ENCODE peak calls at places on chromosomes 12 and 14, in eight cellular contexts. B is T follicular helper cell; P is Calu3; X is stimulated activated CD4-positive, alpha-beta T cell treated with anti-CD3 and anti-CD28 coated beads, TNF-alpha, amount 100 ng/mL, for 48 hours; Z is EL; D is sigmoid colon; Q is mesendoderm; T is NCI-H146. E is an unnamed sample.

GRCh38 chr14:24367506-24368214 is at the start of gene NFATC4:
- DNase-seq in B (no peak), P (peak; percentile 37), X (no peak), Z (peak; percentile 97), D (peak; percentile 95), Q (peak; percentile 98), T (peak; percentile 67), E (peak; percentile 98)

GRCh38 chr14:68576031-68576430 is 216.8 kb downstream of the ZFP36L1 start:
- DNase-seq in B (no peak), P (no peak), X (no peak), Z (peak; percentile 70), D (no peak), Q (no peak), T (no peak), E (no peak)

GRCh38 chr12:96136720-96137378 is 57.3 kb upstream of the ELK3 start:
- DNase-seq in B (no peak), P (no peak), X (no peak), Z (peak; percentile 31), D (no peak), Q (no peak), T (no peak), E (no peak)

GRCh38 chr12:113242560-113242959 is 21.3 kb downstream of the TPCN1 start:
- DNase-seq in B (no peak), P (no peak), X (no peak), Z (peak; percentile 47), D (no peak), Q (no peak), T (no peak), E (no peak)

GRCh38 chr14:103330536-103330935 is 3.5 kb upstream of the EIF5 start:
- DNase-seq in B (no peak), P (no peak), X (no peak), Z (no peak), D (no peak), Q (no peak), T (no peak), E (no peak)

GRCh38 chr12:100371146-100371545 is 14.3 kb downstream of the SLC17A8 start:
- DNase-seq in B (no peak), P (no peak), X (no peak), Z (no peak), D (no peak), Q (peak; percentile 43), T (no peak), E (peak; percentile 21)

GRCh38 chr14:33782923-33783322 is 168.0 kb downstream of the EGLN3 start:
- DNase-seq in B (no peak), P (no peak), X (no peak), Z (no peak), D (no peak), Q (no peak), T (no peak), E (no peak)

GRCh38 chr12:123396954-123397353 is 13.0 kb downstream of the KMT5A start:
- DNase-seq in B (no peak), P (no peak), X (no peak), Z (no peak), D (no peak), Q (no peak), T (no peak), E (no peak)

GRCh38 chr12:80509781-80510556 is 65.9 kb downstream of the PTPRQ start:
- DNase-seq in B (no peak), P (no peak), X (no peak), Z (peak; percentile 88), D (no peak), Q (no peak), T (peak; percentile 26), E (no peak)

GRCh38 chr14:68144051-68144681 is 324.6 kb downstream of the RAD51B start:
- DNase-seq in B (no peak), P (no peak), X (no peak), Z (no peak), D (peak; percentile 93), Q (no peak), T (no peak), E (no peak)

GRCh38 chr12:96242597-96242996 is 48.4 kb downstream of the ELK3 start:
- DNase-seq in B (no peak), P (no peak), X (no peak), Z (no peak), D (peak; percentile 72), Q (no peak), T (no peak), E (no peak)

GRCh38 chr12:1630827-1631591 is 2.0 kb downstream of the WNT5B start:
- DNase-seq in B (no peak), P (no peak), X (no peak), Z (no peak), D (no peak), Q (peak; percentile 80), T (no peak), E (peak; percentile 55)

GRCh38 chr12:132389526-132390286 is 60.3 kb upstream of the GALNT9 start:
- DNase-seq in B (no peak), P (no peak), X (no peak), Z (no peak), D (no peak), Q (no peak), T (no peak), E (no peak)

GRCh38 chr12:75877588-75878381 is 153.8 kb downstream of the PHLDA1 start:
- DNase-seq in B (no peak), P (no peak), X (no peak), Z (no peak), D (no peak), Q (peak; percentile 56), T (peak; percentile 36), E (no peak)

GRCh38 chr14:103316723-103317122 is 17.3 kb upstream of the EIF5 start:
- DNase-seq in B (no peak), P (no peak), X (no peak), Z (no peak), D (no peak), Q (no peak), T (no peak), E (peak; percentile 50)

GRCh38 chr14:64937176-64937820 is 5.2 kb downstream of the GPX2 start:
- DNase-seq in B (no peak), P (no peak), X (no peak), Z (no peak), D (no peak), Q (no peak), T (no peak), E (no peak)

E was measured in GM23338.